ENCODE peak calls at places on chromosomes 16 and 17, in nine cellular contexts. A is BE2C, K is heart right ventricle, C is cardiac muscle cell, T is dorsolateral prefrontal cortex, R is heart left ventricle, B is astrocyte, S is mesenchymal stem cell, L is esophagus muscularis mucosa. N is an unnamed sample. For H3K27me3, the result is how much of the 10 kb centered on the place peaks cover.

GRCh38 chr17:269616-270514 is 82.7 kb downstream of the RPH3AL start:
- DNase-seq in L (no peak), T (peak), S (no peak), A (peak), R (peak), B (no peak), K (no peak), C (no peak), N (no peak)

GRCh38 chr16:67661101-67661661 is 421 bp downstream of the PARD6A start:
- DNase-seq in A (peak), R (peak), L (no peak), K (no peak), T (no peak), C (peak), S (peak), B (peak), N (no peak)

GRCh38 chr16:84999200-84999599 is 12.1 kb downstream of the ZDHHC7 start:
- DNase-seq in C (no peak), K (no peak), A (no peak), B (peak), S (no peak), L (no peak), R (no peak), T (no peak), N (no peak)

GRCh38 chr16:685967-686366 is 1.8 kb upstream of the JMJD8 start:
- DNase-seq in T (no peak), B (no peak), C (peak), S (peak), A (peak), L (no peak), K (no peak), R (no peak), N (no peak)

GRCh38 chr16:47141773-47142468 is 1.8 kb downstream of the NETO2 start:
- DNase-seq in C (peak), S (peak), K (peak), A (peak), L (no peak), B (peak), T (peak), R (peak), N (peak)

GRCh38 chr17:79671387-79671752 is 59.4 kb upstream of the ENPP7 start:
- DNase-seq in R (no peak), T (no peak), L (no peak), A (no peak), B (no peak), K (no peak), S (no peak), C (no peak), N (no peak)

GRCh38 chr16:80167657-80168056 is 373.1 kb upstream of the DYNLRB2 start:
- DNase-seq in L (no peak), B (no peak), A (no peak), C (no peak), K (no peak), R (no peak), S (no peak), T (no peak), N (no peak)

GRCh38 chr16:25007284-25007984 is 7.7 kb downstream of the ARHGAP17 start:
- DNase-seq in A (no peak), R (no peak), L (no peak), K (no peak), B (peak), C (no peak), T (no peak), S (no peak), N (no peak)

GRCh38 chr16:62041401-62041800 is 5.2 kb upstream of the CDH8 start:
- DNase-seq in R (no peak), C (peak), B (peak), T (no peak), S (peak), K (no peak), L (no peak), A (no peak), N (no peak)

GRCh38 chr16:86716649-86717048 is 138.3 kb downstream of the FOXL1 start:
- DNase-seq in K (no peak), L (no peak), T (no peak), A (no peak), B (no peak), R (no peak), S (no peak), C (no peak), N (no peak)

GRCh38 chr17:33949100-33949499 is 306.0 kb upstream of the CCL2 start:
- DNase-seq in K (no peak), S (no peak), L (no peak), C (peak), A (peak), R (no peak), T (no peak), B (no peak), N (no peak)

GRCh38 chr17:20074489-20074888 is 65.3 kb downstream of the SPECC1 start:
- DNase-seq in C (no peak), T (no peak), S (no peak), L (no peak), A (no peak), B (no peak), K (no peak), R (no peak), N (no peak)

GRCh38 chr16:74742051-74742481 is 32.6 kb downstream of the FA2H start:
- DNase-seq in K (no peak), L (no peak), T (no peak), C (no peak), A (no peak), S (peak), R (no peak), B (peak), N (no peak)

GRCh38 chr17:27624555-27624954 is 6.4 kb upstream of the LGALS9 start:
- DNase-seq in R (no peak), T (no peak), K (no peak), A (no peak), S (no peak), L (no peak), C (no peak), B (no peak), N (no peak)

GRCh38 chr16:23754594-23755483 is at the start of gene CHP2:
- DNase-seq in B (no peak), A (peak), S (no peak), L (no peak), T (no peak), C (peak), K (peak), R (peak), N (no peak)

GRCh38 chr17:19663097-19663496 is 14.5 kb downstream of the ALDH3A2 start:
- DNase-seq in T (no peak), C (no peak), B (no peak), R (no peak), K (no peak), L (no peak), A (no peak), S (no peak), N (no peak)

GRCh38 chr17:76154292-76154691 is 13.2 kb upstream of the FOXJ1 start:
- DNase-seq in B (no peak), T (no peak), C (no peak), L (no peak), K (no peak), A (no peak), R (no peak), S (no peak), N (no peak)

GRCh38 chr17:79840204-79840988 is 1.2 kb upstream of the CBX4 start:
- DNase-seq in L (no peak), R (peak), T (peak), B (peak), S (peak), A (no peak), K (peak), C (peak), N (no peak)

GRCh38 chr16:3198334-3199072 is 10.5 kb downstream of the OR1F1 start:
- DNase-seq in R (no peak), K (no peak), T (no peak), S (no peak), C (no peak), L (no peak), B (no peak), A (no peak), N (no peak)

GRCh38 chr16:89801800-89802199 is 14.6 kb downstream of the FANCA start:
- DNase-seq in A (no peak), B (no peak), R (no peak), L (no peak), T (no peak), S (no peak), C (no peak), K (no peak), N (no peak)

GRCh38 chr16:53859995-53860540 is 156.1 kb downstream of the FTO start:
- DNase-seq in B (no peak), A (no peak), K (no peak), T (no peak), C (no peak), S (no peak), R (no peak), L (no peak), N (no peak)

GRCh38 chr17:76585048-76585648 is 512 bp downstream of the ST6GALNAC2 start:
- DNase-seq in S (peak), L (no peak), C (peak), A (no peak), R (no peak), K (no peak), B (no peak), T (no peak), N (no peak)

DNA sequence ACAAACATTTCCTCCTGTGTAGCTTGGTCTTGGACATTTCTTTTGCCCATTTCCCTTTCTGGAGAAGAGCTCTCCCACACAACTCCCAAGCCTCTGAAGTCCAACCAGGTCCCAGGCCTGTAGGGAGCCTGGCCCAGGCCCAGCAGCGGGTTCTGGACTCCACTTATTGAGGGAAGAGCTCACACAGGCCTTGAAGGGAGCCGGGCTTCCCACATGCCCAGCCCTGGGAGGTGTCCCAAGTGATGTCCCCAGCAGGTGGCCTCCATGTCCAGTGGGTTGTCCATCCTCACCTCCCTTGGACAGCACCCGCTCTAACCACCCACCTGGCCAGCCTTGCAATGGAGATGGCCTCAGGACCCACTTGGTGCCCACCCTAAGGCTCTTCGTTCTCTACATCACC is 5.9 kb upstream of the EPX start:
- DNase-seq in B (no peak), K (no peak), R (no peak), C (no peak), A (no peak), S (no peak), T (no peak), L (no peak), N (no peak)
- H3K27me3 ChIP-seq in B (under half), K (under half), R (under half), C (under half), A (under half), S (under half), T (under half), L (under half), N (under half)

DNA sequence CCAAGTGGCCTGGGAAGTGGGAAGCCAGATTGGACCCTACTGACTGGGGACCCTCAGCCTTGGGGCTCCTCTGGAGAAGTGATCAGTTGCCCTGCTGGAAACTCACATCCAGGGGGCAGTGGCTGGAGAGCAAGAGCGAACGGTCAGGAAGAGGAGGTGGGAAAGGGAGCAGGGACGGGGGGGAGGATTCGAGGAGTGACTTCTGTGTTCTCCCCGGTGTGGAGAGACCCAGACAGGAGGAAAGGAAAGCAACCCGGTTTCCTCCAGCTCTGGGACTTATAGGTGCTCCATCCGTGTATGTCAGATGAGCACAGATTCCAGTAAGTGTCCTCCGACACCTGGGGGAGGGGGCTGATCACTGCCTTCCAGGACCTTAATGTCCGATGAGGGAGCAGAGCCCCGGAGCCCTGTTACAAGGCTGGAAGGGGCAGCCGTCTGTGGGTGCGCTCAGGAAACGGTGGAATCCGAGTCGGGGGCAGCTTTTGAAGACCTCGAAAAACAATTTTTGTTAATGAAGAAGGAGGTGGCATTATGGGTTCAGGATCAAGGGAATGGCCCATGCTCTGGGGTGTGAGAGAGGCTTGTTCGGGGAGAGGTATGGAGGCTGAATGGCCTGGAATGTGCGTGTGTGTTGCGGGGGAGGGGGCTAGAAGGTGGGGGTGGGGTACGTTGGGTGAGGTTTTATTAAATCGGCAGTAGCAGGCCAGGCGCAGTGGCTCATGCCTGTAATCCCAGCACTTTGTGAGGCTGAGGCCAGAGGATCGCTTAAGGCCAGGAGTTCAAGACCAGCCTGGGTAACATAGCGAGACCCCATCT is 34.8 kb upstream of the NDRG4 start:
- DNase-seq in K (peak), S (peak), C (peak), R (peak), B (no peak), A (peak), L (no peak), T (no peak), N (no peak)
- H3K27me3 ChIP-seq in K (under half), S (half or more), C (under half), R (under half), B (under half), A (under half), L (half or more), T (under half), N (under half)

DNA sequence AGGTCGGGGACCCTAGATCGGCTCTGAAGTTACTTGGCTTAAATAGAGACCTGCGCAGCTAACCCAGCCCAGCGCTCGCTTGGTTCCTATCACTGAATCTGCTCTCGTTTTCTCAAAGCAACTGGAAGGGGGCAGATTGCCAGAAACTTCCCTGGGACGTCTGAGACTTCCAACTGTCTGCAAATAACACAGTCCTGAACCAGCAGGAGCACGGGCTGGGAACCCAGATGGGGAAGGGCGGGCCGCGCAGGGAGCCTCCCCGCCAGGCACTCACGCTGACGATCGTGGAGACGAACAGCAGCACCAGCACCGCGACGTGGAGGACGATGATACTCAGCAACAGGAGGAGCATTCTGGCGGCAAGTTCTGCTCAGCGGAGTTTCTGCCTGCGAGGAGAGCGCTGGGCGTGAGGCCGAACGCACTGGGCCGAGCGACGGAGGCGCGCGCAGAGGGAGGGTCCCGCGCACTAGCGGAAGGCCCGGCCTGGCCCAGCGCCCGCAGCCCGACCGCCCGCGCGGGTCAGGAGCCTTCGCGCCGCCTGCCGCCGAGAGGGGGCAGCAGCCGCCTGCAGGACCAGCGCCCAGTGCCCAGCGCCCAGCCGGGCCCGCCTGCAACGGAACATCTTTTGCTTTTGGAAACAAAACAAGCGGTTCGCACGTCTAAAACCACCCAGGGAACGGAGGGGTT is 4.6 kb downstream of the PMP22 start:
- DNase-seq in K (peak), R (peak), L (peak), C (peak), S (peak), A (peak), T (peak), B (peak), N (peak)
- H3K27me3 ChIP-seq in K (under half), R (under half), L (under half), C (under half), S (under half), A (under half), T (under half), B (under half), N (under half)

GRCh38 chr17:36779550-36779949 is 157.7 kb upstream of the LHX1 start:
- DNase-seq in B (no peak), K (no peak), T (no peak), C (no peak), L (no peak), S (no peak), R (no peak), A (no peak), N (no peak)
- H3K27me3 ChIP-seq in B (under half), K (under half), T (under half), C (under half), L (half or more), S (half or more), R (under half), A (under half), N (under half)

GRCh38 chr16:31002252-31002700 is 8.2 kb downstream of the STX1B start:
- DNase-seq in L (no peak), K (no peak), S (no peak), C (no peak), T (no peak), A (no peak), B (no peak), R (peak), N (no peak)

GRCh38 chr16:31002810-31003209 is 7.6 kb downstream of the STX1B start:
- DNase-seq in L (no peak), K (no peak), S (no peak), B (no peak), R (peak), T (no peak), A (no peak), C (no peak), N (no peak)

GRCh38 chr16:30998852-30999761 is 11.3 kb downstream of the STX1B start:
- DNase-seq in S (peak), R (peak), C (no peak), K (no peak), T (no peak), B (peak), A (no peak), L (no peak), N (no peak)

GRCh38 chr16:31001507-31002251 is 8.8 kb downstream of the STX1B start:
- DNase-seq in T (no peak), A (no peak), R (peak), S (no peak), K (no peak), L (no peak), C (no peak), B (no peak), N (no peak)

DNA sequence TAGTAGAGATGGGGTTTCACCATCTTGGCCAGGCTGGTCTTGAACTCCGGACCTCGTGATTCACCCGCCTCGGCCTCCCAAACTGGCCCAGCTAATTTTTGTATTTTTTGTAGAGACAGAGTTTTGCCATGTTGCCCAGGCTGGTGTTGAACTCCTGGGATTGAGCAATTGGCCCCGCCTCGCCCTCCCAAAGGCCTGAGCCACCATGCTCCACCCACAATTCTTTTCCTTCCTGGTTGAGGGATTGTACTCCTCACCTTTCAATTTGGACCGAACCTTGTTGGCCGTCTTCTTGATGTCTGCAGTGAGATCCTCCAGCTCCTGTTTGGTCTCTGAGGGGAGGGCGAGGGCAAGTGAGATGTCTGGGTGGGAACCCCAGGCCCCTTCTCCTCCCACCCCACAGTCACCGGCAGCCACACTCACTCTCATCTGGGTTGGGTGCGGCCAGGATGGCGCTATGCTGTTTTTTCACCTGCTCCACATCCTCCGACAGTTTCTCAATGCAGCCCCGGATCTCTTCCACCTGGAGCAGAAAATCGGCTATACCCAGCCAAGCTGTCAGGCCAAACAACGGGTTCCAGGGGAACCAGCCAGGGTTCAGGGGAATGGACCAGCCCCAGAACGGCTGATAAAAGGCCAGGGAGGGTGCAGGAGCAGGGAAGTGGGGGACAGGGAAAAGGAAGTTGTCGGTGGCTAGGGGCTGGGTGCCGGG is 9.6 kb downstream of the STX1B start:
- DNase-seq in R (peak), C (no peak), L (no peak), B (no peak), T (no peak), S (no peak), A (no peak), K (no peak), N (no peak)
- H3K27me3 ChIP-seq in R (under half), C (under half), L (under half), B (under half), T (under half), S (under half), A (under half), K (under half), N (under half)

DNA sequence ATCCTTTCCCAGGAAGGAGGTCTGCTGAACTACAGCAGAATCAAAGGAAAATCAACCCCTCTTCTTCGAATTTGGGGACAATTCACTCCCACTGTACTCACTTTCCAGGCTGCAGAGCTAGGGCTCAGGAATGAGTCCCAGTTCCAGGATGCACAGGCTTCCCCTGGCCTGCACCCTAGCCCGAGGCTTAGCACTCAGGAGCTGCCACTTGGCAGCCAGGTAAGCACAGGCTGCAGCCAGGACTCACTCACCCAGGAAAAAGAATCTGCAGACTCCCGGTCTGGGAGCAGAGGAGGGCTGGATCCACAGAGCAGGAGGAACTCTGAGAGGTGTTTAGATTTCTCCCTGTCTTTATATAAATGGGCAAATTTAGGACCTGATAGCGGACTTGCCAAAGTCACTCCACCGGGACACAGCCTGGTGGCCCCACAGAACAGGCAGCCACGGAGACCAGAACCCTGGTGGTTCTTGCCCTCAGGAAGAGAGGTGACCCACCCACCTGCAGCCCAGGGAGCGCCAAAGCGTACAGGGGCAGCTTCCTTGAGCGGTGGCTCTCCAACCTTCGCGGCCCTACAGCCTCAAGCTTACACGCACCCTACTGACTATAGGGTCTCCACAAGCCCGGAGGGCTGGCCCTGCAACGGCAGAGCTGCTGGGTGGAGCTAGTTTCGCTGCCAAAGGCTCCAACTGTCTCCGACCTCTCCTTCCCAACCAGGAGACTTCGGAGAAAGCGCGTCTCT is 4.8 kb downstream of the CBLN1 start:
- DNase-seq in T (no peak), B (no peak), K (no peak), R (no peak), C (no peak), S (no peak), A (no peak), L (peak), N (no peak)
- H3K27me3 ChIP-seq in T (half or more), B (half or more), K (half or more), R (half or more), C (half or more), S (half or more), A (under half), L (half or more), N (half or more)